ENCODE peak calls at places on chromosomes 13 and 19, in seven cellular contexts. One of them, this sample, is unnamed.

GRCh38 chr13:111383591-111384440 is 63.4 kb downstream of the TEX29 start:
- DNase-seq in omental fat pad: no peak
- DNase-seq in colonic mucosa: no peak
- DNase-seq in cardiac fibroblast: no peak
- DNase-seq in body of pancreas: no peak
- DNase-seq in GM13976: no peak
- DNase-seq in CD8-positive, alpha-beta T cell: no peak
- DNase-seq in this sample: peak

GRCh38 chr19:49988007-49988406 is 27.0 kb upstream of the SIGLEC11 start:
- DNase-seq in CD8-positive, alpha-beta T cell: no peak
- DNase-seq in omental fat pad: no peak
- DNase-seq in colonic mucosa: no peak
- DNase-seq in cardiac fibroblast: no peak
- DNase-seq in body of pancreas: no peak
- DNase-seq in GM13976: no peak
- DNase-seq in this sample: no peak

GRCh38 chr19:45271709-45272108 is 20.6 kb downstream of the MARK4 start:
- DNase-seq in cardiac fibroblast: no peak
- DNase-seq in omental fat pad: no peak
- DNase-seq in body of pancreas: no peak
- DNase-seq in GM13976: no peak
- DNase-seq in colonic mucosa: no peak
- DNase-seq in CD8-positive, alpha-beta T cell: no peak
- DNase-seq in this sample: no peak

GRCh38 chr13:31835932-31836331 is 96.6 kb downstream of the RXFP2 start:
- DNase-seq in CD8-positive, alpha-beta T cell: no peak
- DNase-seq in colonic mucosa: no peak
- DNase-seq in body of pancreas: no peak
- DNase-seq in omental fat pad: no peak
- DNase-seq in GM13976: no peak
- DNase-seq in cardiac fibroblast: peak
- DNase-seq in this sample: no peak

GRCh38 chr19:39870171-39870971 is 24.2 kb upstream of the FBL start:
- DNase-seq in body of pancreas: no peak
- DNase-seq in cardiac fibroblast: no peak
- DNase-seq in CD8-positive, alpha-beta T cell: no peak
- DNase-seq in GM13976: no peak
- DNase-seq in colonic mucosa: no peak
- DNase-seq in omental fat pad: no peak
- DNase-seq in this sample: peak

GRCh38 chr19:39768811-39769210 is 9.8 kb upstream of the LEUTX start:
- DNase-seq in CD8-positive, alpha-beta T cell: no peak
- DNase-seq in cardiac fibroblast: no peak
- DNase-seq in GM13976: no peak
- DNase-seq in colonic mucosa: no peak
- DNase-seq in body of pancreas: no peak
- DNase-seq in omental fat pad: no peak
- DNase-seq in this sample: no peak

GRCh38 chr13:19169496-19169895 is 12.1 kb downstream of the TUBA3C start:
- DNase-seq in GM13976: no peak
- DNase-seq in omental fat pad: no peak
- DNase-seq in colonic mucosa: no peak
- DNase-seq in cardiac fibroblast: no peak
- DNase-seq in CD8-positive, alpha-beta T cell: no peak
- DNase-seq in body of pancreas: no peak
- DNase-seq in this sample: no peak

GRCh38 chr13:30346159-30346788 is 38.9 kb upstream of the KATNAL1 start:
- DNase-seq in colonic mucosa: peak
- DNase-seq in cardiac fibroblast: no peak
- DNase-seq in body of pancreas: peak
- DNase-seq in CD8-positive, alpha-beta T cell: peak
- DNase-seq in GM13976: peak
- DNase-seq in omental fat pad: no peak
- DNase-seq in this sample: no peak

GRCh38 chr19:18223860-18224524 is 2.2 kb downstream of the PDE4C start:
- DNase-seq in GM13976: peak
- DNase-seq in body of pancreas: no peak
- DNase-seq in CD8-positive, alpha-beta T cell: no peak
- DNase-seq in colonic mucosa: peak
- DNase-seq in omental fat pad: no peak
- DNase-seq in cardiac fibroblast: no peak
- DNase-seq in this sample: peak

GRCh38 chr13:31213681-31214289 is 14.0 kb downstream of the B3GLCT start:
- DNase-seq in GM13976: no peak
- DNase-seq in colonic mucosa: no peak
- DNase-seq in body of pancreas: no peak
- DNase-seq in CD8-positive, alpha-beta T cell: no peak
- DNase-seq in omental fat pad: no peak
- DNase-seq in cardiac fibroblast: peak
- DNase-seq in this sample: no peak

GRCh38 chr19:11377756-11378155 is 3.3 kb downstream of the SWSAP1 start:
- DNase-seq in colonic mucosa: no peak
- DNase-seq in cardiac fibroblast: peak
- DNase-seq in body of pancreas: no peak
- DNase-seq in omental fat pad: no peak
- DNase-seq in CD8-positive, alpha-beta T cell: no peak
- DNase-seq in GM13976: no peak
- DNase-seq in this sample: no peak

GRCh38 chr19:35040826-35041547 is 534 bp upstream of the HPN start:
- DNase-seq in cardiac fibroblast: no peak
- DNase-seq in omental fat pad: peak
- DNase-seq in body of pancreas: peak
- DNase-seq in CD8-positive, alpha-beta T cell: no peak
- DNase-seq in colonic mucosa: peak
- DNase-seq in GM13976: no peak
- DNase-seq in this sample: peak

GRCh38 chr19:11581740-11582139 is 4.3 kb upstream of the ACP5 start:
- DNase-seq in omental fat pad: no peak
- DNase-seq in body of pancreas: peak
- DNase-seq in GM13976: peak
- DNase-seq in colonic mucosa: no peak
- DNase-seq in CD8-positive, alpha-beta T cell: no peak
- DNase-seq in cardiac fibroblast: peak
- DNase-seq in this sample: no peak

GRCh38 chr13:46010148-46010547 is 42.4 kb downstream of the ZC3H13 start:
- DNase-seq in cardiac fibroblast: peak
- DNase-seq in body of pancreas: no peak
- DNase-seq in CD8-positive, alpha-beta T cell: no peak
- DNase-seq in GM13976: no peak
- DNase-seq in omental fat pad: no peak
- DNase-seq in colonic mucosa: no peak
- DNase-seq in this sample: no peak

GRCh38 chr13:103883152-103883551 is 816.9 kb upstream of the SLC10A2 start:
- DNase-seq in body of pancreas: peak
- DNase-seq in CD8-positive, alpha-beta T cell: no peak
- DNase-seq in GM13976: no peak
- DNase-seq in colonic mucosa: peak
- DNase-seq in cardiac fibroblast: peak
- DNase-seq in omental fat pad: peak
- DNase-seq in this sample: peak

GRCh38 chr19:28727133-28727834 is 485.7 kb downstream of the UQCRFS1 start:
- DNase-seq in colonic mucosa: no peak
- DNase-seq in omental fat pad: no peak
- DNase-seq in GM13976: no peak
- DNase-seq in CD8-positive, alpha-beta T cell: no peak
- DNase-seq in body of pancreas: peak
- DNase-seq in cardiac fibroblast: peak
- DNase-seq in this sample: peak

GRCh38 chr19:47404334-47405196 is 14.8 kb downstream of the MEIS3 start:
- DNase-seq in body of pancreas: no peak
- DNase-seq in colonic mucosa: no peak
- DNase-seq in GM13976: no peak
- DNase-seq in cardiac fibroblast: no peak
- DNase-seq in CD8-positive, alpha-beta T cell: no peak
- DNase-seq in omental fat pad: no peak
- DNase-seq in this sample: no peak

GRCh38 chr19:33551676-33552075 is 30.1 kb upstream of the PEPD start:
- DNase-seq in GM13976: no peak
- DNase-seq in colonic mucosa: no peak
- DNase-seq in cardiac fibroblast: no peak
- DNase-seq in body of pancreas: no peak
- DNase-seq in omental fat pad: no peak
- DNase-seq in CD8-positive, alpha-beta T cell: no peak
- DNase-seq in this sample: no peak

GRCh38 chr13:78298657-78299056 is 304.7 kb downstream of the POU4F1 start:
- DNase-seq in GM13976: no peak
- DNase-seq in cardiac fibroblast: peak
- DNase-seq in colonic mucosa: no peak
- DNase-seq in CD8-positive, alpha-beta T cell: no peak
- DNase-seq in omental fat pad: no peak
- DNase-seq in body of pancreas: no peak
- DNase-seq in this sample: no peak

GRCh38 chr13:20495087-20496023 is 30.3 kb downstream of the CRYL1 start:
- DNase-seq in CD8-positive, alpha-beta T cell: peak
- DNase-seq in body of pancreas: peak
- DNase-seq in omental fat pad: peak
- DNase-seq in colonic mucosa: peak
- DNase-seq in cardiac fibroblast: peak
- DNase-seq in GM13976: peak
- DNase-seq in this sample: peak

DNA sequence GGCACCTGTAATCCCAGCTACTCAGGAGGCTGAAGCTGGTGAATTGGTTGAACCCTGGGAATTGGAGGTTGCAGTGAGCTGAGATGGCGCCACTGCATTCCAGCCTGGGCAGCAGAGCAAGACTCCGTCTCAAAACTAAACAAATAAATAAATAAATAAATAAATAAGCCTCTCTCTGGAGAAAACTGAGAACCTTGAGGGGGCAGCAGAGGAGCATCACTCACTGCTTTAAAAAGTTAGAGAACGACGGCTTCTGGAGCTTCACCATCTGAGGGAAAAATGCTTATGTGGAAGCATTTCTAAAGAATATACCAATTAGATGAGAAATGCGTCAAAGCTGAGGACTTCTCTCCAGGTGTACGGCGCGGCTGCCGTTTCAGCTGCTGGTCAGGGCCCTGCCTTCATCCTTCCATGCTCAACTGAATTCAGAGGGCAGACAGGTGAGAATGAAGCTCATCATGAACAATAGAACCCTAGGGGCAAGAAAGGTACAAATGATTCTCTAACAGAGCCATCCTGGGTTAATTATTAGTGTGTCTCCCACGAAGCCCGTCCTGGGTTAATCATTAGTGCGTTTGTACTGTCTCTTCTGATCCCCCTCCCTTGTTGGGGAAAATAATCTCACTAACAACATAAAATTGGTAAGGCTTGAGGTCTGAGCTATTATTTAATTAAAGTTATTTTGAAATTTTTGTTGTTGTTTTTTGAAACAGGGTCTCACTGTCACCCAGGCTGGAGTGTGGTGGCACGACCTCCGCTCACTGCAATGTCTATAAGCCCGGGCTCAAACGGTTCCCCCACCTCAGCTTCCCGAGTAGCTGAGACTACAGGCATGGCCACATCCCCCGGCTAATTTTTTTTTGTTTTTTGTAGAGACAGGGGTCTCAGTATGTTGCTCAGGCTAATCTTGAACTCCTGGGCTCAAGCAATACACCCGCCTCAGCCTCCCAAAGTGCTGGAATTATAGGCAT is 80.1 kb downstream of the IPO5 start:
- DNase-seq in omental fat pad: no peak
- DNase-seq in GM13976: no peak
- DNase-seq in body of pancreas: peak
- DNase-seq in cardiac fibroblast: peak
- DNase-seq in colonic mucosa: no peak
- DNase-seq in CD8-positive, alpha-beta T cell: no peak
- DNase-seq in this sample: no peak
- TF ChIP-seq CTCF in omental fat pad: no peak
- TF ChIP-seq CTCF in GM13976: no peak
- TF ChIP-seq CTCF in body of pancreas: peak
- TF ChIP-seq CTCF in cardiac fibroblast: peak
- TF ChIP-seq CTCF in colonic mucosa: no peak
- TF ChIP-seq CTCF in CD8-positive, alpha-beta T cell: no peak
- TF ChIP-seq CTCF in this sample: no peak

GRCh38 chr13:39779337-39780270 is 124.1 kb downstream of the COG6 start:
- DNase-seq in colonic mucosa: no peak
- DNase-seq in body of pancreas: no peak
- DNase-seq in omental fat pad: no peak
- DNase-seq in GM13976: no peak
- DNase-seq in CD8-positive, alpha-beta T cell: peak
- DNase-seq in cardiac fibroblast: peak
- DNase-seq in this sample: no peak

GRCh38 chr13:39781381-39781780 is 125.9 kb downstream of the COG6 start:
- DNase-seq in omental fat pad: no peak
- DNase-seq in colonic mucosa: no peak
- DNase-seq in body of pancreas: no peak
- DNase-seq in cardiac fibroblast: no peak
- DNase-seq in GM13976: no peak
- DNase-seq in CD8-positive, alpha-beta T cell: no peak
- DNase-seq in this sample: no peak

GRCh38 chr13:39784347-39784746 is 128.9 kb downstream of the COG6 start:
- DNase-seq in body of pancreas: no peak
- DNase-seq in omental fat pad: no peak
- DNase-seq in cardiac fibroblast: peak
- DNase-seq in GM13976: no peak
- DNase-seq in colonic mucosa: no peak
- DNase-seq in CD8-positive, alpha-beta T cell: no peak
- DNase-seq in this sample: no peak

GRCh38 chr13:39786091-39786490 is 130.6 kb downstream of the COG6 start:
- DNase-seq in body of pancreas: no peak
- DNase-seq in GM13976: no peak
- DNase-seq in colonic mucosa: no peak
- DNase-seq in CD8-positive, alpha-beta T cell: no peak
- DNase-seq in cardiac fibroblast: no peak
- DNase-seq in omental fat pad: no peak
- DNase-seq in this sample: no peak

DNA sequence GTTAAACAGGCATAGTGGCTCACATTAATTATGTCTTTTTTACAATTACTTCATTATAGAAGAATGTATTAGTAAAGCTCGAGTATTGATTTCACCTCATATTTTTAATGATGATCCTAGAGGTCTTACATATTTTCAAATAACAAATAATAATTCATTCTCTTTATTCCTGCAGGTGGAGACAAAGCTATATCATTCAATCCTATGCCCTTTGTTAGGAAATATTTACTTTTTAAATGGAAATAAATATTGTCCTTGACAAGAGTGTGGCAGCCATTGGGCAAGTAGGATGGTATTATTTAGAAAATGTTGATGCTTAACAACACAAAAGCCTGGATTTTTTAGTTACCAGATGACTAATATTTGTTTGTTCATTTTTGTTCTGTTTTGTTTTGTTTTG is 127.6 kb downstream of the COG6 start:
- DNase-seq in body of pancreas: no peak
- DNase-seq in GM13976: no peak
- DNase-seq in omental fat pad: no peak
- DNase-seq in cardiac fibroblast: peak
- DNase-seq in colonic mucosa: no peak
- DNase-seq in CD8-positive, alpha-beta T cell: no peak
- DNase-seq in this sample: no peak
- TF ChIP-seq CTCF in body of pancreas: no peak
- TF ChIP-seq CTCF in GM13976: no peak
- TF ChIP-seq CTCF in omental fat pad: no peak
- TF ChIP-seq CTCF in cardiac fibroblast: no peak
- TF ChIP-seq CTCF in colonic mucosa: no peak
- TF ChIP-seq CTCF in CD8-positive, alpha-beta T cell: no peak
- TF ChIP-seq CTCF in this sample: no peak

GRCh38 chr13:83634601-83635000 is 247.7 kb downstream of the SLITRK1 start:
- DNase-seq in colonic mucosa: no peak
- DNase-seq in cardiac fibroblast: no peak
- DNase-seq in CD8-positive, alpha-beta T cell: no peak
- DNase-seq in body of pancreas: no peak
- DNase-seq in omental fat pad: no peak
- DNase-seq in GM13976: no peak
- DNase-seq in this sample: no peak
- TF ChIP-seq CTCF in colonic mucosa: no peak
- TF ChIP-seq CTCF in cardiac fibroblast: no peak
- TF ChIP-seq CTCF in CD8-positive, alpha-beta T cell: no peak
- TF ChIP-seq CTCF in body of pancreas: no peak
- TF ChIP-seq CTCF in omental fat pad: no peak
- TF ChIP-seq CTCF in GM13976: no peak
- TF ChIP-seq CTCF in this sample: no peak

GRCh38 chr13:95301135-95301946 is at the start of gene ABCC4:
- DNase-seq in colonic mucosa: peak
- DNase-seq in cardiac fibroblast: peak
- DNase-seq in GM13976: peak
- DNase-seq in body of pancreas: peak
- DNase-seq in CD8-positive, alpha-beta T cell: peak
- DNase-seq in omental fat pad: no peak
- DNase-seq in this sample: peak
- TF ChIP-seq CTCF in colonic mucosa: no peak
- TF ChIP-seq CTCF in cardiac fibroblast: no peak
- TF ChIP-seq CTCF in GM13976: no peak
- TF ChIP-seq CTCF in body of pancreas: no peak
- TF ChIP-seq CTCF in CD8-positive, alpha-beta T cell: no peak
- TF ChIP-seq CTCF in omental fat pad: no peak
- TF ChIP-seq CTCF in this sample: no peak

This sample was measured in glutamatergic neuron.